ENCODE peak calls at places on chromosomes 13 and 19, in seven cellular contexts. T is HepG2, A is SK-N-SH, M is K562, G is HCT116, J is H1, Q is GM12878. R is an unnamed sample.

GRCh38 chr13:114129649-114130062 is 2.8 kb downstream of the RASA3 start:
- DNase-seq in T (no peak), Q (no peak), M (no peak), G (no peak), A (no peak), J (no peak), R (no peak)

GRCh38 chr19:48991823-48992570 is 1.1 kb downstream of the GYS1 start:
- DNase-seq in T (no peak), A (peak), M (peak), J (no peak), G (no peak), Q (no peak), R (peak)

GRCh38 chr13:48492123-48493075 is 40.5 kb downstream of the RCBTB2 start:
- DNase-seq in J (no peak), M (peak), G (no peak), T (no peak), Q (peak), A (no peak), R (no peak)

GRCh38 chr19:33678796-33679195 is 57.0 kb downstream of the CHST8 start:
- DNase-seq in A (peak), Q (no peak), M (no peak), G (no peak), J (no peak), T (no peak), R (no peak)

GRCh38 chr13:27605610-27606200 is 14.6 kb downstream of the LNX2 start:
- DNase-seq in M (no peak), J (no peak), T (no peak), Q (no peak), G (no peak), A (no peak), R (no peak)

GRCh38 chr19:4363571-4364304 is 20.4 kb downstream of the MPND start:
- DNase-seq in A (no peak), T (no peak), Q (no peak), M (no peak), J (no peak), G (no peak), R (no peak)

GRCh38 chr19:34953092-34953491 is 10.9 kb downstream of the ZNF792 start:
- DNase-seq in T (no peak), G (no peak), A (no peak), Q (no peak), J (no peak), M (no peak), R (no peak)

GRCh38 chr13:30038884-30039283 is 188.5 kb upstream of the UBL3 start:
- DNase-seq in A (no peak), J (no peak), T (no peak), Q (no peak), G (no peak), M (no peak), R (no peak)

GRCh38 chr13:29750178-29750530 is 100.3 kb downstream of the UBL3 start:
- DNase-seq in J (no peak), A (no peak), T (no peak), Q (no peak), G (no peak), M (no peak), R (no peak)

GRCh38 chr19:38224014-38224862 is at the start of gene DPF1:
- DNase-seq in J (no peak), Q (peak), A (peak), T (peak), G (peak), M (peak), R (peak)

GRCh38 chr13:26200811-26201210 is 21.3 kb downstream of the RNF6 start:
- DNase-seq in J (no peak), G (no peak), Q (no peak), M (no peak), T (no peak), A (no peak), R (no peak)

GRCh38 chr19:44304659-44305193 is at the start of gene ZNF235:
- DNase-seq in A (peak), J (peak), G (peak), Q (peak), T (peak), M (peak), R (peak)

GRCh38 chr19:46605356-46605821 is 4.3 kb downstream of the CALM3 start:
- DNase-seq in G (no peak), A (peak), M (no peak), J (no peak), Q (no peak), T (no peak), R (no peak)

GRCh38 chr19:10295305-10295846 is 5.6 kb downstream of the ICAM5 start:
- DNase-seq in A (peak), Q (no peak), T (no peak), M (no peak), J (no peak), G (no peak), R (no peak)

GRCh38 chr13:53165201-53165600 is 136.6 kb downstream of the OLFM4 start:
- DNase-seq in J (no peak), A (no peak), T (no peak), G (no peak), Q (no peak), M (no peak), R (no peak)

GRCh38 chr19:42544146-42544545 is 15.9 kb upstream of the CEACAM1 start:
- DNase-seq in T (no peak), J (no peak), G (no peak), M (no peak), A (no peak), Q (no peak), R (no peak)

GRCh38 chr13:74930402-74931165 is 551.4 kb downstream of the TBC1D4 start:
- DNase-seq in M (no peak), Q (no peak), A (no peak), G (no peak), T (no peak), J (no peak), R (no peak)

GRCh38 chr13:98278068-98278619 is 101.1 kb upstream of the RNF113B start:
- DNase-seq in Q (no peak), A (no peak), M (no peak), J (no peak), T (no peak), G (no peak), R (no peak)

GRCh38 chr13:98280176-98280510 is 103.1 kb upstream of the RNF113B start:
- DNase-seq in G (no peak), A (no peak), M (no peak), J (no peak), T (no peak), Q (no peak), R (no peak)

GRCh38 chr13:98276486-98276885 is 99.4 kb upstream of the RNF113B start:
- DNase-seq in G (no peak), J (no peak), T (no peak), M (no peak), A (no peak), Q (no peak), R (no peak)

GRCh38 chr13:98275711-98276171 is 98.7 kb upstream of the RNF113B start:
- DNase-seq in Q (no peak), M (no peak), G (no peak), A (no peak), T (no peak), J (no peak), R (no peak)

DNA sequence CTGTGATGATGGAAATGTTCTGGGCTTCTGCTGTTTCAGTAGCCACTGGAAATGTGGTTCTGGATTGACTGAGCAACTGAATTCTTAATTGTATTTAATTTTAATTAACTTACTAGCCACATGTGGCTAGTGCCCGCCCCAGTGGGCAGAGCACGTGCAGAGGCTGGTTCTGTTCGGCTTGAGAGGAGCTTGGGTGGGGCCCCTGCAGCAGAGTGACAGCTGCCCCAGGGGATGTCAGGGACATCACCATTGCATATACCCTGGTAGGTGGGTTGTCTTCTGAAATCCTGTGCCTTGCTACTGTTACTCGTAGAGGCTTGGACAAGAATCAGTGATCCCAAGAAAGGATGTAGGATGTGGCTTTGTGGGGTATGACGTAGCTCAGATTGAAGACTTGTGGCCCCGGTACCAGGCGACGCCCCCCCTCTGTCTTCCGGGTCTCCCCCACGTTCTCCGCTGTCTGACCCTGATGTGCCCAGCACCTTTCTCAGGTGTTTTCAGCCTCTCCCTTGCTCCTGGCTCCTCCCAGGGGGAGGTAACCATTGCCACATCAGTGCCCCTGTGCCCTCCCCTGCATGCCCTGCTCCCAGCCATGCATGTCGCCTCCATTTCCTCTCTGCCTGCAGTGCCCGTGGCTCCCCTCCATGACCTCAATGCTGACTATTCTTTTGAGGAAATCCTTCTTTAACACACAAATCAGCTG is 102.6 kb upstream of the RNF113B start:
- DNase-seq in A (peak), J (no peak), Q (peak), G (no peak), T (no peak), M (no peak), R (no peak)
- TF ChIP-seq JUND in A (no peak), J (no peak), Q (no peak), G (no peak), T (no peak), M (no peak), R (no peak)

GRCh38 chr13:90830782-90831181 is 516.7 kb upstream of the MIR17HG start:
- DNase-seq in T (no peak), J (no peak), G (no peak), M (no peak), A (no peak), Q (no peak), R (no peak)
- TF ChIP-seq JUND in T (no peak), J (no peak), G (no peak), M (no peak), A (no peak), Q (no peak), R (no peak)

GRCh38 chr13:67355791-67356190 is 125.7 kb upstream of the PCDH9 start:
- DNase-seq in J (no peak), A (no peak), M (no peak), T (no peak), G (no peak), Q (no peak), R (no peak)
- TF ChIP-seq JUND in J (no peak), A (no peak), M (no peak), T (no peak), G (no peak), Q (no peak), R (no peak)

GRCh38 chr19:2670217-2670616 is 32.3 kb downstream of the GNG7 start:
- DNase-seq in A (no peak), M (no peak), T (no peak), G (no peak), J (no peak), Q (no peak), R (no peak)
- TF ChIP-seq JUND in A (no peak), M (no peak), T (no peak), G (no peak), J (no peak), Q (no peak), R (no peak)

DNA sequence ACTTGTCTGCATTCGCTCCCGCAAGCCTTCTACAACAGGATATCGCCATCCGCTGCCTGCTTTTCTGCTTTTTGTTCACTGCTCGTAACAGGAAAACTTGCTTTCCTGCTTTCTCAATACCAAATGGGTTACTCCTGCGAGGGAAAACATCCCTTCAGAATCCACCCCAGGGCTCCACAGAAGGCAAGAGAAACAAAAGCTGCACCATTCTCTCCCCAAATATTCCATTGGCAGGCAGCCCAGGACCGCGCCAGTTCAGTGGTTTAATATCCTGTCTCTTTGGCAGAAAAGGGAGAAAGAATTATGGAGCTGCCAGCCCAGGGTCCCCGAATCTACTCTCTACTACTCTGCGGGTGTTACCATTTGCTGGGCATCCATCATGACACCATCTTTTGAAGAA is 84.7 kb upstream of the DOCK9 start:
- DNase-seq in G (no peak), A (no peak), T (no peak), Q (no peak), M (no peak), J (no peak), R (no peak)
- TF ChIP-seq JUND in G (no peak), A (no peak), T (no peak), Q (no peak), M (no peak), J (no peak), R (no peak)

GRCh38 chr19:13881692-13882418 is 4.9 kb downstream of the NANOS3 start:
- DNase-seq in T (no peak), G (no peak), J (no peak), M (no peak), A (no peak), Q (no peak), R (no peak)
- TF ChIP-seq JUND in T (no peak), G (no peak), J (no peak), M (no peak), A (no peak), Q (no peak), R (no peak)

GRCh38 chr13:110868631-110869165 is 46.2 kb downstream of the ANKRD10 start:
- DNase-seq in J (no peak), M (no peak), T (no peak), A (no peak), Q (no peak), G (no peak), R (no peak)

GRCh38 chr13:110872034-110872767 is 42.7 kb downstream of the ANKRD10 start:
- DNase-seq in A (no peak), Q (no peak), G (no peak), T (no peak), J (no peak), M (peak), R (no peak)

GRCh38 chr13:110867380-110867779 is 47.5 kb downstream of the ANKRD10 start:
- DNase-seq in T (no peak), G (no peak), M (no peak), J (no peak), Q (no peak), A (no peak), R (no peak)

GRCh38 chr13:110869231-110869804 is 45.6 kb downstream of the ANKRD10 start:
- DNase-seq in T (no peak), M (peak), Q (no peak), G (no peak), J (no peak), A (no peak), R (no peak)

GRCh38 chr13:110869805-110870706 is 44.8 kb downstream of the ANKRD10 start:
- DNase-seq in J (no peak), Q (no peak), T (peak), A (peak), G (peak), M (peak), R (peak)
- TF ChIP-seq JUND in J (peak), Q (no peak), T (peak), A (peak), G (no peak), M (peak), R (peak)

GRCh38 chr13:44739120-44739519 is 163.0 kb upstream of the TSC22D1 start:
- DNase-seq in J (no peak), Q (no peak), T (no peak), G (no peak), A (no peak), M (no peak), R (no peak)
- TF ChIP-seq JUND in J (no peak), Q (no peak), T (no peak), G (no peak), A (no peak), M (no peak), R (no peak)

DNA sequence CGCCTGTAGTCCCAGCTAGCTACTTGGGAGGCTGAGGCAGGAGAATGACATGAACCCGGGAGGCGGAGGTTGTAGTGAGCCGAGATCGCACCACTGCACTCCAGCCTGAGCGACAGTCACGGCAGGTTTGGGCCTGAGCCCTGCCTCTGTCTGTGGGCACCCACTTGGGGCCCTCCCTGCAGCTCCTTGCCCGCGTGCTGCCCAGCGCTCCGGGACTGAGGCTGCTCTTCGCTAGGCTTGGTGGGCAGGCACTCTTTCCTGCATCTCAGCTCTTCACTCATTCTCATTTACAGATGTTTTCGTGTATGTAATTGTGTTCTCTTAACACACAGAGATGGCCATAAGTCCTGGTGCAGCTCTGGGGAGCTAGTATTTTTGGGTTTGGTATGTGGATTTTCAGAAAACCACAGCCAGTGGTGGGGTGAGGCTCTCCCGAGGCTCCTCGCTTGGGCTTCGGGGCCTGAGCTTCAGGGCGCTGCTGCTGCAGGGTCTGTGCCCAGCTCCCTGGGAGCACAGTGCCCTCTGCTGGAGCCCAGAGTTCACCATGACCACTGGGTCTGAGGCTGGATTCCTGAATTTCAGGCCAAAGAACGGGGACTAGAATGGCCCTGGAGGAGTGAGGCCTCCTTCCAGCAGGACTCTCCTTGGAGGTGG is 15.2 kb downstream of the UPF1 start:
- DNase-seq in T (peak), A (peak), M (peak), Q (no peak), J (no peak), G (no peak), R (peak)
- TF ChIP-seq JUND in T (no peak), A (no peak), M (no peak), Q (no peak), J (no peak), G (no peak), R (no peak)

DNA sequence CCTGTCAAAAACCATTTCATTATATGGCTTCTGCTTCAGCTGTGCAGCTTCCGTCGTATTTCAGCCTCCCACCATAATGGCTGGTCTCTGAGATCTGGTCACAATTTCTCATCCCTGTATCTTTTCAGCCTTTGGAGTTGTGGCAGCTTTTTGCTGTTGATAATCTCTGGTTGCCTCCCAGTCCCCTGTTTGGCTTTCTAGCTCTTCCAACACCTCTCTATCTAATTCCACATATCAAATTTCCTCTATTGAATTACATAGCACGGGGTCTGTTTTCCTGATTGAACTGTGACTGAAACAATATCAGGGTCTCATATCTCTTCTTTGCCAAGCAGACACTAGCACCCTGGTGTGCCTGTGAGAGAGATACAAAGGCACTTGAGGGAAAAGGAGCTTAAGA is 222.1 kb upstream of the OBI1 start:
- DNase-seq in Q (no peak), J (no peak), A (peak), T (no peak), M (no peak), G (no peak), R (no peak)
- TF ChIP-seq JUND in Q (no peak), J (no peak), A (no peak), T (no peak), M (no peak), G (no peak), R (no peak)